ENCODE peak calls at places on chromosomes 13 and 19, in four cellular contexts. O is SK-N-SH, P is GM12878, N is K562. W is an unnamed sample.

GRCh38 chr19:23070353-23070781 is 46.5 kb upstream of the ZNF730 start:
- DNase-seq in O (peak), P (no peak), N (peak), W (no peak)

GRCh38 chr19:32287811-32288227 is 57.6 kb upstream of the ZNF507 start:
- DNase-seq in O (no peak), P (no peak), N (peak), W (peak)

GRCh38 chr19:7917292-7918061 is 2.7 kb upstream of the SNAPC2 start:
- DNase-seq in O (peak), P (no peak), N (no peak), W (no peak)

GRCh38 chr19:913080-913748 is at the start of gene R3HDM4:
- DNase-seq in O (peak), P (no peak), N (peak), W (no peak)

GRCh38 chr13:93690139-93690538 is 463.5 kb downstream of the GPC6 start:
- DNase-seq in O (no peak), P (no peak), N (no peak), W (peak)

GRCh38 chr13:79806821-79807220 is 325.9 kb downstream of the NDFIP2 start:
- DNase-seq in O (no peak), P (no peak), N (no peak), W (no peak)

GRCh38 chr19:478236-478888 is 17.5 kb upstream of the SHC2 start:
- DNase-seq in O (no peak), P (no peak), N (no peak), W (no peak)

GRCh38 chr13:110056640-110057039 is 250.3 kb downstream of the COL4A1 start:
- DNase-seq in O (no peak), P (no peak), N (no peak), W (no peak)

GRCh38 chr13:99905224-99905623 is 66.3 kb downstream of the ZIC5 start:
- DNase-seq in O (no peak), P (no peak), N (no peak), W (peak)

GRCh38 chr13:19601749-19602725 is 31.4 kb upstream of the MPHOSPH8 start:
- DNase-seq in O (peak), P (no peak), N (peak), W (peak)

GRCh38 chr13:73194310-73194709 is 135.5 kb downstream of the KLF5 start:
- DNase-seq in O (peak), P (no peak), N (no peak), W (peak)

GRCh38 chr13:113399755-113400149 is 35.8 kb upstream of the GRTP1 start:
- DNase-seq in O (no peak), P (no peak), N (no peak), W (no peak)

GRCh38 chr19:10288662-10289166 is 1.0 kb upstream of the ICAM5 start:
- DNase-seq in O (peak), P (no peak), N (peak), W (peak)

GRCh38 chr13:101649490-101650126 is 197.1 kb downstream of the ITGBL1 start:
- DNase-seq in O (no peak), P (no peak), N (no peak), W (no peak)

GRCh38 chr13:87331178-87331577 is 340.0 kb upstream of the SLITRK5 start:
- DNase-seq in O (no peak), P (no peak), N (no peak), W (no peak)

GRCh38 chr19:45406957-45407375 is 522 bp downstream of the POLR1G start:
- DNase-seq in O (no peak), P (no peak), N (no peak), W (no peak)

GRCh38 chr19:18283338-18283737 is 1.9 kb upstream of the JUND start:
- DNase-seq in O (no peak), P (no peak), N (no peak), W (no peak)

GRCh38 chr13:38042771-38043170 is 173.2 kb upstream of the TRPC4 start:
- DNase-seq in O (no peak), P (no peak), N (no peak), W (no peak)

GRCh38 chr13:104809483-104809882 is 1726.0 kb downstream of the EFNB2 start:
- DNase-seq in O (no peak), P (no peak), N (no peak), W (no peak)

GRCh38 chr19:7869453-7869909 is 4.7 kb downstream of the PRR36 start:
- DNase-seq in O (peak), P (no peak), N (peak), W (peak)

GRCh38 chr19:54532528-54532927 is 29.9 kb downstream of the LAIR2 start:
- DNase-seq in O (no peak), P (peak), N (no peak), W (no peak)

GRCh38 chr13:97339019-97339988 is 94.7 kb upstream of the RAP2A start:
- DNase-seq in O (no peak), P (no peak), N (no peak), W (no peak)

GRCh38 chr19:33758541-33759013 is 38.1 kb upstream of the KCTD15 start:
- DNase-seq in O (no peak), P (no peak), N (no peak), W (no peak)

GRCh38 chr13:113920173-113920572 is 53.7 kb downstream of the C13orf46 start:
- DNase-seq in O (no peak), P (no peak), N (no peak), W (no peak)

GRCh38 chr13:92547256-92547655 is 679.4 kb upstream of the GPC6 start:
- DNase-seq in O (no peak), P (no peak), N (no peak), W (no peak)

GRCh38 chr19:51294211-51294976 is 17.1 kb upstream of the IGLON5 start:
- DNase-seq in O (no peak), P (no peak), N (no peak), W (no peak)

GRCh38 chr13:91647361-91647970 is 249.0 kb downstream of the GPC5 start:
- DNase-seq in O (peak), P (no peak), N (peak), W (peak)

GRCh38 chr19:45315304-45315703 is 7.4 kb downstream of the CKM start:
- DNase-seq in O (no peak), P (no peak), N (no peak), W (no peak)

GRCh38 chr19:3324405-3324856 is 42.0 kb upstream of the NFIC start:
- DNase-seq in O (peak), P (no peak), N (peak), W (peak)

GRCh38 chr13:40152145-40152544 is 496.7 kb downstream of the COG6 start:
- DNase-seq in O (no peak), P (no peak), N (no peak), W (no peak)

GRCh38 chr19:35963514-35963913 is 27.3 kb downstream of the LRFN3 start:
- DNase-seq in O (no peak), P (no peak), N (peak), W (peak)

GRCh38 chr13:72004975-72005374 is 138.0 kb upstream of the DACH1 start:
- DNase-seq in O (no peak), P (no peak), N (no peak), W (no peak)

GRCh38 chr19:42250666-42251531 is 4.0 kb downstream of the ERF start:
- DNase-seq in O (peak), P (no peak), N (no peak), W (no peak)

GRCh38 chr13:67158903-67159302 is 71.2 kb downstream of the PCDH9 start:
- DNase-seq in O (no peak), P (no peak), N (no peak), W (no peak)

GRCh38 chr13:97849305-97849704 is 104.2 kb upstream of the IPO5 start:
- DNase-seq in O (peak), P (peak), N (peak), W (peak)

GRCh38 chr13:21310220-21310619 is 133.8 kb downstream of the MRPL57 start:
- DNase-seq in O (no peak), P (no peak), N (no peak), W (no peak)

GRCh38 chr19:27909185-27909840 is 1303.6 kb downstream of the UQCRFS1 start:
- DNase-seq in O (no peak), P (no peak), N (no peak), W (no peak)

GRCh38 chr13:106155411-106155810 is 380.1 kb downstream of the EFNB2 start:
- DNase-seq in O (no peak), P (no peak), N (no peak), W (no peak)

GRCh38 chr13:48782429-48782840 is 128.7 kb downstream of the CYSLTR2 start:
- DNase-seq in O (no peak), P (no peak), N (no peak), W (peak)

GRCh38 chr19:5403968-5404640 is 51.1 kb upstream of the ZNRF4 start:
- DNase-seq in O (no peak), P (no peak), N (peak), W (peak)
- TF ChIP-seq NFIC in O (no peak), P (no peak), N (no peak), W (no peak)

GRCh38 chr13:25584975-25585374 is 213.2 kb downstream of the ATP8A2 start:
- DNase-seq in O (no peak), P (no peak), N (no peak), W (no peak)
- TF ChIP-seq NFIC in O (no peak), P (no peak), N (peak), W (no peak)

GRCh38 chr13:41766439-41766838 is 194.5 kb downstream of the VWA8 start:
- DNase-seq in O (no peak), P (no peak), N (no peak), W (no peak)

GRCh38 chr13:41765020-41765419 is 195.9 kb downstream of the VWA8 start:
- DNase-seq in O (no peak), P (no peak), N (no peak), W (no peak)

GRCh38 chr13:41765813-41766212 is 195.1 kb downstream of the VWA8 start:
- DNase-seq in O (no peak), P (no peak), N (peak), W (no peak)

GRCh38 chr13:41764558-41764957 is 196.4 kb downstream of the VWA8 start:
- DNase-seq in O (no peak), P (no peak), N (no peak), W (no peak)

GRCh38 chr13:41767801-41768200 is 193.1 kb downstream of the VWA8 start:
- DNase-seq in O (no peak), P (no peak), N (no peak), W (no peak)
- TF ChIP-seq NFIC in O (peak), P (no peak), N (peak), W (no peak)

DNA sequence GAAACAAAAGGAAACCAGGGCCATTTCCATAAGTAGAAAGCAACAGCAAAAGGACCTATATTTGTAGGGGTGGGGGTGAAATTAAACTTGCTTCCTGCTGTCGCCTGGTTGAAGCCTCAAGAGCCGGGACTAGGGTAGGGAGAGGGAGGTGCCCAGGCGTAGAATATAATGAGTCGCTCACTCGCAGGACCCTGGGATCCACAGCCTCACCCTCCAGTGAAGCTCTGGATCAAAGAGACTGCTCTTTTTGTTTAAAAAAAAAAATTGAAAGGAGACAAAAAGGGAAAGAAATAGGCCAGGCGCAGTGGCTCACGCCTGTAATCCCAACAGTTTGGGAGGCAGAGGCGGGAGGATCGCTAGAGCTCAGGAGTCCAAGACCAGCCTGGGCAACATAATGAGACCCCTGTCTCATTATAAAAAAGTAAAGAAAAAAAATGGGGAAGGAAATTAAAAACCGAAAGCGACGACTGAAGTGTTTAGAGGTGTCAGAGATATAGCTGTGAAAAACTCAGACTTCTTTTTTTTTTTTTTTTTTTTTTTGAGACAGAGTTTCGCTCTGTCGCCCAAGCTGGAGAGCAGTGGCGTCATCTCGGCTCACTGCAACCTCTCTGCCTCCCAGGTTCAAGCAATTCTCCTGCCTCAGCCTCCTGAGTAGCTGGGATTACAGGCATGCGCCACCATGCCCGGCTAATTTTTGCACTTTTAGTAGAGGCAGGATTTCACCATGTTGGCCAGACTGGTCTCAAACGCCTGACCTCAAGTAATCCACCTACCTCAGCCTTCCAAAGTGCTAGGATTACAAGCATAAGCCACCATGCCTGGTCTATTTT is 10.9 kb upstream of the ADGRE5 start:
- DNase-seq in O (no peak), P (no peak), N (peak), W (no peak)
- TF ChIP-seq NFIC in O (no peak), P (no peak), N (peak), W (no peak)

DNA sequence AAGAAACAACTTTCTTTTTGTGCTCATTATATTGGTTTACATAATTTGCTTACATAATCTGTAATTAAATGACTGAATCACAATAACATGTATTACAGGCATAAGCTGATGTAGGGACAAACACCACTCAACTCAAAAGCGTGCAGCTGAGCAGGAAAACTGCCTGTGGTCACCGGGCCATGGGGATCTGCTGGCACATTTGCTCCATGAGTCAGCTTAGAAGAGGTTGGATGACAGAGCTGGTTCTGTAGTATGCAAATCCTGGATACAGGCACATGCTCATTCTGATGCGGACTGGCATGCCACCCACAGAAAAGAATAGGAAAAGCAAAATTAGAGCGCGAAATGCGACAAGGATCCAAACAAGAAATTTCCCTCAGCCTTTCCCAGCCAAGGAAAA is 128.6 kb downstream of the USP12 start:
- DNase-seq in O (peak), P (no peak), N (no peak), W (peak)
- TF ChIP-seq NFIC in O (peak), P (no peak), N (no peak), W (no peak)

W was measured in HepG2.